ENCODE peak calls at places on chromosomes 2 and 18, in five cellular contexts. J is neural progenitor cell, Y is cardiac muscle cell, V is tibial nerve, C is A673. X is an unnamed sample.
A peak's percentile ranks its signal among the peaks of the same experiment; 100 is the strongest.

GRCh38 chr2:112084689-112085381 is 29.8 kb downstream of the TMEM87B start:
- DNase-seq in J (no peak), Y (no peak), V (no peak), C (no peak), X (no peak)

GRCh38 chr2:101520246-101520645 is 45.3 kb upstream of the RFX8 start:
- DNase-seq in J (no peak), Y (no peak), V (no peak), C (peak; percentile 26), X (no peak)

GRCh38 chr2:221895366-221896121 is 323.4 kb upstream of the EPHA4 start:
- DNase-seq in J (no peak), Y (no peak), V (no peak), C (no peak), X (no peak)

GRCh38 chr2:201110615-201111014 is 5.3 kb upstream of the CFLAR start:
- DNase-seq in J (no peak), Y (no peak), V (no peak), C (no peak), X (no peak)

GRCh38 chr18:48408727-48409590 is at the start of gene ZBTB7C:
- DNase-seq in J (peak; percentile 86), Y (peak; percentile 85), V (no peak), C (peak; percentile 37), X (peak; percentile 42)

GRCh38 chr2:205879362-205879761 is 197.1 kb downstream of the NRP2 start:
- DNase-seq in J (peak; percentile 38), Y (no peak), V (no peak), C (no peak), X (no peak)

GRCh38 chr18:75658330-75658729 is 230.8 kb upstream of the SMIM21 start:
- DNase-seq in J (no peak), Y (no peak), V (no peak), C (no peak), X (no peak)

GRCh38 chr2:219350938-219351280 is 18.4 kb upstream of the RESP18 start:
- DNase-seq in J (peak; percentile 66), Y (no peak), V (no peak), C (no peak), X (no peak)

GRCh38 chr2:109091526-109091925 is 37.5 kb upstream of the SH3RF3 start:
- DNase-seq in J (no peak), Y (no peak), V (no peak), C (no peak), X (no peak)

GRCh38 chr2:11056614-11057013 is 98.7 kb upstream of the SLC66A3 start:
- DNase-seq in J (no peak), Y (no peak), V (no peak), C (peak; percentile 55), X (no peak)

GRCh38 chr2:10864888-10865551 is 46.7 kb upstream of the KCNF1 start:
- DNase-seq in J (no peak), Y (no peak), V (no peak), C (no peak), X (no peak)

GRCh38 chr2:77552956-77553355 is 30.8 kb upstream of the LRRTM4 start:
- DNase-seq in J (peak; percentile 61), Y (no peak), V (no peak), C (no peak), X (no peak)

GRCh38 chr2:241357531-241357930 is 1.4 kb downstream of the FARP2 start:
- DNase-seq in J (no peak), Y (no peak), V (no peak), C (no peak), X (no peak)

GRCh38 chr2:173590278-173590811 is 235.7 kb downstream of the CDCA7 start:
- DNase-seq in J (no peak), Y (no peak), V (no peak), C (peak; percentile 23), X (peak; percentile 83)

GRCh38 chr2:24855022-24855622 is 61.9 kb downstream of the CENPO start:
- DNase-seq in J (no peak), Y (no peak), V (no peak), C (no peak), X (no peak)

GRCh38 chr2:119710281-119710680 is 31.3 kb downstream of the TMEM177 start:
- DNase-seq in J (no peak), Y (no peak), V (no peak), C (peak; percentile 41), X (no peak)

GRCh38 chr2:118386636-118387302 is 298.5 kb downstream of the INSIG2 start:
- DNase-seq in J (no peak), Y (no peak), V (no peak), C (no peak), X (no peak)

GRCh38 chr18:37261988-37262387 is 303.6 kb downstream of the CELF4 start:
- DNase-seq in J (no peak), Y (no peak), V (no peak), C (no peak), X (no peak)

GRCh38 chr2:168915433-168916328 is 14.6 kb downstream of the G6PC2 start:
- DNase-seq in J (no peak), Y (no peak), V (no peak), C (no peak), X (no peak)

GRCh38 chr18:21110667-21111350 is 804 bp downstream of the ROCK1 start:
- DNase-seq in J (no peak), Y (peak; percentile 52), V (no peak), C (peak; percentile 44), X (peak; percentile 52)

GRCh38 chr2:29110916-29111315 is 4.3 kb upstream of the CLIP4 start:
- DNase-seq in J (no peak), Y (no peak), V (no peak), C (no peak), X (no peak)

GRCh38 chr18:4157339-4157738 is 297.8 kb downstream of the DLGAP1 start:
- DNase-seq in J (peak; percentile 14), Y (no peak), V (no peak), C (peak; percentile 45), X (no peak)

GRCh38 chr2:23492941-23493340 is 108.0 kb downstream of the KLHL29 start:
- DNase-seq in J (no peak), Y (no peak), V (no peak), C (peak; percentile 18), X (no peak)

GRCh38 chr2:125696573-125696972 is 959.4 kb upstream of the GYPC start:
- DNase-seq in J (no peak), Y (no peak), V (no peak), C (no peak), X (no peak)

GRCh38 chr18:9814431-9814830 is 71.3 kb upstream of the TXNDC2 start:
- DNase-seq in J (no peak), Y (no peak), V (no peak), C (no peak), X (no peak)

GRCh38 chr2:239942090-239942489 is 83.1 kb downstream of the NDUFA10 start:
- DNase-seq in J (no peak), Y (no peak), V (no peak), C (no peak), X (no peak)

GRCh38 chr18:57195341-57195740 is 48.5 kb downstream of the BOD1L2 start:
- DNase-seq in J (no peak), Y (no peak), V (no peak), C (no peak), X (no peak)

GRCh38 chr2:233936089-233936488 is 18.9 kb downstream of the TRPM8 start:
- DNase-seq in J (no peak), Y (no peak), V (no peak), C (no peak), X (no peak)

GRCh38 chr18:79575891-79576685 is 103.5 kb upstream of the CTDP1 start:
- DNase-seq in J (no peak), Y (no peak), V (peak; percentile 28), C (no peak), X (peak; percentile 34)

GRCh38 chr2:9379372-9379725 is 44.0 kb downstream of the ITGB1BP1 start:
- DNase-seq in J (no peak), Y (no peak), V (no peak), C (no peak), X (no peak)

GRCh38 chr2:226796840-226797288 is 2.8 kb downstream of the IRS1 start:
- DNase-seq in J (no peak), Y (no peak), V (no peak), C (peak; percentile 90), X (peak; percentile 46)

GRCh38 chr18:48545690-48546365 is 7.0 kb downstream of the CTIF start:
- DNase-seq in J (peak; percentile 95), Y (peak; percentile 60), V (no peak), C (peak; percentile 75), X (peak; percentile 65)

GRCh38 chr2:106956416-106956815 is 70.4 kb upstream of the ST6GAL2 start:
- DNase-seq in J (peak; percentile 13), Y (no peak), V (no peak), C (no peak), X (no peak)

GRCh38 chr18:48930926-48931325 is 19.8 kb downstream of the SMAD7 start:
- DNase-seq in J (no peak), Y (no peak), V (no peak), C (no peak), X (no peak)

GRCh38 chr2:100390001-100390940 is 27.2 kb downstream of the CHST10 start:
- DNase-seq in J (no peak), Y (no peak), V (no peak), C (no peak), X (no peak)

GRCh38 chr18:31675404-31675803 is 9.0 kb downstream of the B4GALT6 start:
- DNase-seq in J (no peak), Y (no peak), V (no peak), C (peak; percentile 71), X (no peak)

GRCh38 chr18:12041561-12041960 is 52.1 kb upstream of the ANKRD62 start:
- DNase-seq in J (no peak), Y (no peak), V (no peak), C (no peak), X (no peak)

GRCh38 chr2:231378028-231378722 is 17.3 kb upstream of the B3GNT7 start:
- DNase-seq in J (no peak), Y (no peak), V (no peak), C (no peak), X (no peak)
- H3K27ac ChIP-seq in J (no peak overlapping the region), Y (no peak overlapping the region), V (no peak overlapping the region), C (no peak overlapping the region), X (no peak overlapping the region)

GRCh38 chr2:136210822-136211221 is 92.9 kb upstream of the CXCR4 start:
- DNase-seq in J (no peak), Y (no peak), V (no peak), C (no peak), X (no peak)
- H3K27ac ChIP-seq in J (no peak overlapping the region), Y (no peak overlapping the region), V (no peak overlapping the region), C (no peak overlapping the region), X (no peak overlapping the region)

DNA sequence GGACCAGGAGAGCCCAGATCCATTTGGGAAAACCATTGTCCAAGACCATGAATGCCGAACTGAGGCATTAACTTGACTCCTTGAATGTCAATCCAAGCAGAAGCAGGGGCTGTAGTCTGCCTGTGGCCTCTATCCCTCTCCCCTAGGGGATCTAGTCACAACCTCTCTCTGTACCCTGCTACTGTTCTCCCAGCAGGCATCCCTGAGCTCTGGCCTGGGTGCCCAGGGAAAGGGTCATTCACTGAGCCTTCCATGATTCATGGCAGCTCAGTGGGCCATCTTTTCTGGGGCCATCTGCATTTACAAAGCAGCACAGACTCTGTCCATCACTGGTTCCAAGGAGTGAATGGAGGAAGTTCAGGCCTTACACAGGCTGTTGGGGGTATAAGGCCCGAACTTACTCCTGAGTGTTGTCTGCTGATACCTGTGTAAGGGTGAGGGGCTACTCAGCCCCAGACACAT is 151.8 kb downstream of the ZFP36L2 start:
- DNase-seq in J (no peak), Y (no peak), V (no peak), C (no peak), X (no peak)
- H3K27ac ChIP-seq in J (no peak overlapping the region), Y (no peak overlapping the region), V (peak overlapping the region; percentile 67), C (peak overlapping the region; percentile 54), X (peak overlapping the region; percentile 95)

DNA sequence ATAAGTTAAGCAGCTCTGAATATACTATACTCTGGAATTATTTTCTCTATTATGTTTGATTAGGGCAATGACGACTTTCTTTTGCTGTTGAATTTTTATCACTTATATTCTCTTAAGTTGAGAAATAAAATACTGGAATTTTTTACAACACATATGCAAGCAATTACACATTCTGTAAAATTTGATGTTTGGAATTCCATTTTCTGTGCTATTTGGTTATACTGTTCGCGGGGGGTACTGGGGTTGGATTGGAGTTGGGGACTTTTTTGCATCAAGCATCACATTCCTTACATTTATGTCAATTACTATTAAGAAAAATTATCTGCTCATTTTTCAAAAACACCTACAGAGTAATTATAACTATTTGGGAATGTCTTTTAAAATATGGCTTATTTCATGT is 2.1 kb downstream of the COL5A2 start:
- DNase-seq in J (no peak), Y (no peak), V (no peak), C (no peak), X (no peak)
- H3K27ac ChIP-seq in J (no peak overlapping the region), Y (no peak overlapping the region), V (no peak overlapping the region), C (no peak overlapping the region), X (peak overlapping the region; percentile 14)